ENCODE peak calls at places on chromosomes 1 and 21, in seven cellular contexts. L, V, W, U, J, X and Y are unnamed samples.

GRCh38 chr1:221594600-221594999 is 147.3 kb downstream of the DUSP10 start:
- DNase-seq in L (no peak), U (no peak), V (no peak), J (no peak), W (no peak), X (no peak), Y (no peak)

GRCh38 chr1:69175078-69175477 is 392.6 kb upstream of the LRRC7 start:
- DNase-seq in X (no peak), J (no peak), W (no peak), V (no peak), U (no peak), L (no peak), Y (no peak)

GRCh38 chr1:166763318-166763717 is 76.0 kb upstream of the POGK start:
- DNase-seq in W (no peak), V (no peak), J (no peak), L (no peak), X (no peak), U (no peak), Y (no peak)

GRCh38 chr1:199173356-199173755 is 534.5 kb downstream of the PTPRC start:
- DNase-seq in V (no peak), L (no peak), J (no peak), X (no peak), W (peak; percentile 51), U (no peak), Y (no peak)

GRCh38 chr21:45267390-45267760 is 20.3 kb downstream of the POFUT2 start:
- DNase-seq in J (no peak), U (no peak), X (no peak), V (no peak), W (no peak), L (no peak), Y (no peak)

GRCh38 chr1:951364-951763 is 7.7 kb downstream of the NOC2L start:
- DNase-seq in V (no peak), X (no peak), U (no peak), L (peak; percentile 39), W (no peak), J (no peak), Y (no peak)

GRCh38 chr1:6157528-6158174 is 22.5 kb downstream of the CHD5 start:
- DNase-seq in U (peak; percentile 81), V (no peak), L (no peak), J (no peak), X (peak; percentile 65), W (no peak), Y (peak; percentile 83)

GRCh38 chr1:90474158-90474557 is 242.9 kb downstream of the BARHL2 start:
- DNase-seq in W (no peak), U (no peak), J (no peak), L (no peak), X (no peak), V (no peak), Y (no peak)

GRCh38 chr1:96096138-96097011 is 625.2 kb upstream of the PTBP2 start:
- DNase-seq in W (no peak), X (no peak), V (no peak), L (no peak), U (no peak), J (no peak), Y (no peak)

GRCh38 chr1:215887618-215888017 is 320.5 kb downstream of the KCTD3 start:
- DNase-seq in J (no peak), L (no peak), V (no peak), X (no peak), U (peak; percentile 15), W (no peak), Y (no peak)

GRCh38 chr1:189775343-189775742 is 702.3 kb downstream of the BRINP3 start:
- DNase-seq in J (no peak), X (no peak), U (peak; percentile 62), V (no peak), W (no peak), L (peak; percentile 79), Y (peak; percentile 27)

GRCh38 chr21:34857122-34857713 is 188.4 kb downstream of the CLIC6 start:
- DNase-seq in V (no peak), X (no peak), L (no peak), U (no peak), J (no peak), W (no peak), Y (no peak)

GRCh38 chr1:240712014-240712731 is 100.2 kb upstream of the GREM2 start:
- DNase-seq in U (no peak), V (no peak), J (no peak), L (no peak), W (no peak), X (no peak), Y (peak; percentile 48)

GRCh38 chr1:44676484-44677200 is 2.1 kb downstream of the ARMH1 start:
- DNase-seq in X (no peak), J (no peak), V (no peak), L (peak; percentile 65), U (peak; percentile 83), W (no peak), Y (peak; percentile 31)

GRCh38 chr21:44999428-44999971 is 59.7 kb downstream of the SLX9 start:
- DNase-seq in W (no peak), U (no peak), J (no peak), V (no peak), L (no peak), X (no peak), Y (no peak)

GRCh38 chr1:227778401-227778947 is 37.0 kb upstream of the PRSS38 start:
- DNase-seq in U (no peak), J (no peak), V (no peak), L (no peak), W (no peak), X (no peak), Y (no peak)

GRCh38 chr1:43582162-43582566 is 51.5 kb downstream of the PTPRF start:
- DNase-seq in W (no peak), X (peak; percentile 94), J (no peak), U (peak; percentile 96), L (peak; percentile 74), V (no peak), Y (peak; percentile 94)